ENCODE peak calls at places on chromosomes 4 and X, in seven cellular contexts. H, P, L, C, Y, T and N are unnamed samples.

GRCh38 chr4:28287837-28288236 is 1427.2 kb downstream of the STIM2 start:
- DNase-seq in T (peak), C (no peak), Y (no peak), H (peak), L (peak), P (peak), N (peak)

GRCh38 chrX:97050413-97050812 is 166.7 kb downstream of the RPA4 start:
- DNase-seq in H (no peak), L (no peak), T (no peak), Y (no peak), P (no peak), C (no peak), N (no peak)

GRCh38 chr4:87973283-87974169 is 2.0 kb upstream of the SPP1 start:
- DNase-seq in T (peak), C (no peak), Y (no peak), L (peak), H (peak), P (peak), N (peak)

GRCh38 chr4:155612074-155612473 is 54.6 kb upstream of the GUCY1A1 start:
- DNase-seq in C (no peak), P (no peak), Y (no peak), H (no peak), L (no peak), T (peak), N (no peak)

GRCh38 chrX:68640661-68641060 is 6.8 kb upstream of the STARD8 start:
- DNase-seq in P (no peak), C (no peak), L (no peak), H (no peak), Y (no peak), T (no peak), N (no peak)

GRCh38 chr4:14877246-14878220 is 124.7 kb upstream of the CPEB2 start:
- DNase-seq in C (no peak), T (no peak), P (no peak), Y (no peak), L (peak), H (no peak), N (no peak)

GRCh38 chr4:5824227-5824626 is 68.7 kb downstream of the CRMP1 start:
- DNase-seq in C (no peak), L (no peak), H (no peak), P (no peak), T (no peak), Y (no peak), N (no peak)

GRCh38 chrX:115650916-115651315 is 89.9 kb downstream of the PLS3 start:
- DNase-seq in P (peak), T (peak), H (peak), L (peak), Y (no peak), C (peak), N (peak)

GRCh38 chr4:65623509-65623908 is 46.8 kb downstream of the EPHA5 start:
- DNase-seq in C (no peak), T (peak), L (peak), P (peak), H (peak), Y (no peak), N (peak)